ENCODE peak calls at places on chromosomes 2 and 18, in four cellular contexts. One of them, this sample, is unnamed.
A peak's percentile ranks its signal among the peaks of the same experiment; 100 is the strongest.

GRCh38 chr2:218806346-218806978 is 24.5 kb downstream of the CYP27A1 start:
- DNase-seq in MM.1S: no peak
- DNase-seq in neuronal stem cell: no peak
- DNase-seq in CD8-positive, alpha-beta T cell: no peak
- DNase-seq in this sample: peak; percentile 44

GRCh38 chr18:78918707-78919106 is 60.9 kb upstream of the SALL3 start:
- DNase-seq in MM.1S: no peak
- DNase-seq in neuronal stem cell: no peak
- DNase-seq in CD8-positive, alpha-beta T cell: no peak
- DNase-seq in this sample: no peak

GRCh38 chr2:214310319-214310718 is 100.5 kb upstream of the VWC2L start:
- DNase-seq in MM.1S: peak; percentile 21
- DNase-seq in neuronal stem cell: no peak
- DNase-seq in CD8-positive, alpha-beta T cell: no peak
- DNase-seq in this sample: no peak

GRCh38 chr2:48530033-48530804 is at the start of gene STON1:
- DNase-seq in MM.1S: no peak
- DNase-seq in neuronal stem cell: peak; percentile 45
- DNase-seq in CD8-positive, alpha-beta T cell: peak; percentile 13
- DNase-seq in this sample: peak; percentile 43

GRCh38 chr18:13107074-13107473 is 111.5 kb upstream of the LDLRAD4 start:
- DNase-seq in MM.1S: no peak
- DNase-seq in neuronal stem cell: no peak
- DNase-seq in CD8-positive, alpha-beta T cell: no peak
- DNase-seq in this sample: no peak

GRCh38 chr2:131104487-131105155 is 515 bp upstream of the PLEKHB2 start:
- DNase-seq in MM.1S: peak; percentile 84
- DNase-seq in neuronal stem cell: no peak
- DNase-seq in CD8-positive, alpha-beta T cell: peak; percentile 11
- DNase-seq in this sample: peak; percentile 92

GRCh38 chr2:3619033-3619432 is 24.1 kb downstream of the COLEC11 start:
- DNase-seq in MM.1S: no peak
- DNase-seq in neuronal stem cell: no peak
- DNase-seq in CD8-positive, alpha-beta T cell: no peak
- DNase-seq in this sample: no peak

GRCh38 chr18:75977069-75977468 is 518.0 kb downstream of the ZNF516 start:
- DNase-seq in MM.1S: no peak
- DNase-seq in neuronal stem cell: no peak
- DNase-seq in CD8-positive, alpha-beta T cell: no peak
- DNase-seq in this sample: no peak

GRCh38 chr2:99831772-99832171 is 310.6 kb downstream of the AFF3 start:
- DNase-seq in MM.1S: no peak
- DNase-seq in neuronal stem cell: no peak
- DNase-seq in CD8-positive, alpha-beta T cell: no peak
- DNase-seq in this sample: no peak

GRCh38 chr2:200447139-200447855 is 62.6 kb downstream of the KCTD18 start:
- DNase-seq in MM.1S: no peak
- DNase-seq in neuronal stem cell: no peak
- DNase-seq in CD8-positive, alpha-beta T cell: no peak
- DNase-seq in this sample: no peak

GRCh38 chr2:185618630-185619029 is 120.0 kb upstream of the FSIP2 start:
- DNase-seq in MM.1S: no peak
- DNase-seq in neuronal stem cell: no peak
- DNase-seq in CD8-positive, alpha-beta T cell: no peak
- DNase-seq in this sample: no peak

DNA sequence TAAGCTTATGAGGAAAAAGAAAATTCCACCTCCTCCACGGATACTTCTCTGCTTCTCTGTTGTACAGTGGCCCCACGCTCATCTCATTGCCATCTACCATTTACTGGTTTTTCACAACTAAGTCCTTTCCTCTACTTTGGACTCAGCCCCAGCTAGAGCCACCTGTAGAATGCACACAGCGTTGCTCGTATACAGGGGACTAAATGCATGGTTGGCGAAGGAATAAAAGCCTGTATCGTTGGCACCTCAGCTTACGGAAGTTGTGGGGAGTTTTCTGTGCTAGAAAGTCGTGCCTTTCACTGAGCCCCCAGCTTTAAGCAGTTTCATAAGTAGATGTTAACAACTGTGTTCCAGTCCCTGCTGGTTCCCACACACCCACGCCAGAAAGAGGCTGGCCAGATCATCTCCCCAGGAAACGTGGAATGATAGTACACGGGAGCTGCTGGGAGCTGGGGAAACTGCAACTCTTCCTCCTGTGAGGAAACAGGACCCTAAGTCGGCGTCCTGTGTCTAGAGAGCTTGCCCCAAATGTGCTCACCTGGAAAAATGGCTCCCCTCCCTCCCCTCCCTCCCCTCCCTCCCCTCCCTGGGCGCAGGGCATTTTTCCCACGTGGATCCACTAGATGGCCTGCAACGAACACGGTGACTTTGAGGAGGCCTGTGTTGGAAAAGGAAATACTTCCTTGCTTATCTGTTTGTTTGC is 43.7 kb upstream of the RFX8 start:
- DNase-seq in MM.1S: no peak
- DNase-seq in neuronal stem cell: peak; percentile 11
- DNase-seq in CD8-positive, alpha-beta T cell: no peak
- DNase-seq in this sample: no peak
- H3K4me3 ChIP-seq in MM.1S: no peak overlapping the region
- H3K4me3 ChIP-seq in neuronal stem cell: no peak overlapping the region
- H3K4me3 ChIP-seq in CD8-positive, alpha-beta T cell: no peak overlapping the region
- H3K4me3 ChIP-seq in this sample: no peak overlapping the region

DNA sequence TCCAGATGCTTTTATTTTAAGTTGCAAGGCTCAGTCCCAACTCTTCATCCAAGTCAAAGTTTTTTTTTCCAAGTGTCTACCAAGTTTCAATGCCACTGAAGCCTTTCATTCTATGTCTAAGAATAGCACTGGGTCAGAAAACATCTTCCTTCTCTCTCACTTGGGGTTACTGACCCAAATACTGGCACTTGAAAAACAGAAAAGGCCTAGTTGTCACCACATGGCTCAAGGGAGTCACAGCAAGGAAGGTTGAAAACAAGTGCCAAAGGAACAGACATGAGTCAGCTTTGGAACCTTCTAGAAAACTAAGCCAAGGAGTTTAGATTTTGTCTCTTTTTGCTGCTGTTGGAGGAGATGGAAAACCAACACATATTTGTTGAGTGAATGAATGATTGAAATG is 146.5 kb downstream of the COPS8 start:
- DNase-seq in MM.1S: no peak
- DNase-seq in neuronal stem cell: no peak
- DNase-seq in CD8-positive, alpha-beta T cell: no peak
- DNase-seq in this sample: no peak
- H3K27ac ChIP-seq in MM.1S: no peak overlapping the region
- H3K27ac ChIP-seq in neuronal stem cell: no peak overlapping the region
- H3K27ac ChIP-seq in CD8-positive, alpha-beta T cell: no peak overlapping the region
- H3K27ac ChIP-seq in this sample: no peak overlapping the region

DNA sequence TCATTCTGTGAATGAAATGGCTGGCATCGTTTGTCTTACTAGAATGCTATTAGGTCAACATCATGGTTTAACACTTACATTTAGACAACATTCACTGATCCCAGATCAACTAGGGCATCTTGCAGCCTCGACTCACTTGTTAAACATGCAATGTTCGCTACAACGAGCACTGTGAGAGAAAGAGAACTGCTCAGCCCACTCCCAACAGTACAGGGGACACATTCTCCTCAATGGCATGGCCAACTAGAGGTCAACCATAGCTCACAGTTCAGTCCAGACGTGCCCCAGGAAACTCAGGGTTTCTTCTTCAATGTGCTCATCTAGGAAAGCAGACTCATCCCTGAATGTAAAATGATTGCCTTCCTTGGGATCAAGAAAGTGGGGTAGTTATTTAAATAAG is 5.9 kb downstream of the WIPF1 start:
- DNase-seq in MM.1S: no peak
- DNase-seq in neuronal stem cell: no peak
- DNase-seq in CD8-positive, alpha-beta T cell: no peak
- DNase-seq in this sample: no peak
- H3K4me3 ChIP-seq in MM.1S: no peak overlapping the region
- H3K4me3 ChIP-seq in neuronal stem cell: no peak overlapping the region
- H3K4me3 ChIP-seq in CD8-positive, alpha-beta T cell: peak overlapping the region; percentile 30
- H3K4me3 ChIP-seq in this sample: no peak overlapping the region

GRCh38 chr2:81648370-81648769 is 1343.8 kb upstream of the LRRTM1 start:
- DNase-seq in MM.1S: no peak
- DNase-seq in neuronal stem cell: no peak
- DNase-seq in CD8-positive, alpha-beta T cell: no peak
- DNase-seq in this sample: no peak

GRCh38 chr2:81647715-81648114 is 1343.2 kb upstream of the LRRTM1 start:
- DNase-seq in MM.1S: no peak
- DNase-seq in neuronal stem cell: no peak
- DNase-seq in CD8-positive, alpha-beta T cell: no peak
- DNase-seq in this sample: no peak

GRCh38 chr2:81645750-81646301 is 1341.3 kb upstream of the LRRTM1 start:
- DNase-seq in MM.1S: no peak
- DNase-seq in neuronal stem cell: no peak
- DNase-seq in CD8-positive, alpha-beta T cell: no peak
- DNase-seq in this sample: no peak

DNA sequence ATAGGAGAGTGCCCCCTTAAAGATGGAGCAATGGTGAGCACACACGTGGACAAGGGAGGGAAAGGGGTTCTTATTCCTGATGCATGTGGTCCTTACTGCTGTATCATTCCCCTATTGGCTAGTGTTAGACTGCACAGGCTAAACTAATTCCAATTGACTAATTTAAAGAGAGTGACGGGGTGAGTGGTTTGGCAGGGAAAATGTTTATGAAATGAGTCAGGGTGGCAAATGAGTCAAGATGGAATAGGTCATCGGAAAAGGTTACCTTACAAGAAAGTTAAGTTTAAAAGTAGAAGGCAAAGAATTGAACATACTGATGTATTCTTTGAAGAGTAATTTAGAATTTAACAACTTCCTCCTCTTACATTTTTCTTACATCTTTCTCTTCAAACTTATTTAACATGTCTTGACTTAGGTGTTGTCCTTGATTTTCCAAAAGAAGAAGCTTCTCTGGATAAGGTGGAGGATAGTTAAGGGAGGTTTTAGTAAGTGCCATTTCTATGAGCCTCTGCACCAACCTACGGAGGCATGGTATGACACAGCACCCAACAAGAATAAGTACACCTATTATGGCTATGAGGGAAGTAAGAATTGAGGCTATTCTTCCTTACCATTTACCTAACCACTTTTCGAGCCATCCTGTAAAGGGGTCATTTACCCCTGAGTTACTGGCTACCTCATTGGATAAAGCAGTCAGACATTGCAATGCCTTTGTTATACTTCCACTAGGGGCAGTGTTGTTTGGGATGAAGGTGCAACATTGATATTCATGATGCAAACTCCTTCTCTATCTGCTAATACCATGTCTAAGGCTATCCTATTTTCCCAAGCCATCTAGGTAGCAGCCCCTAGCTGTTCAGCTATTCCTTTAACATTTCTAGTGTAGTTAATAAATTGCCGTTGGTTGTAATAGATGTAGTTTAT is 1345.8 kb upstream of the LRRTM1 start:
- DNase-seq in MM.1S: no peak
- DNase-seq in neuronal stem cell: no peak
- DNase-seq in CD8-positive, alpha-beta T cell: no peak
- DNase-seq in this sample: no peak
- H3K27ac ChIP-seq in MM.1S: no peak overlapping the region
- H3K27ac ChIP-seq in neuronal stem cell: no peak overlapping the region
- H3K27ac ChIP-seq in CD8-positive, alpha-beta T cell: no peak overlapping the region
- H3K27ac ChIP-seq in this sample: no peak overlapping the region

DNA sequence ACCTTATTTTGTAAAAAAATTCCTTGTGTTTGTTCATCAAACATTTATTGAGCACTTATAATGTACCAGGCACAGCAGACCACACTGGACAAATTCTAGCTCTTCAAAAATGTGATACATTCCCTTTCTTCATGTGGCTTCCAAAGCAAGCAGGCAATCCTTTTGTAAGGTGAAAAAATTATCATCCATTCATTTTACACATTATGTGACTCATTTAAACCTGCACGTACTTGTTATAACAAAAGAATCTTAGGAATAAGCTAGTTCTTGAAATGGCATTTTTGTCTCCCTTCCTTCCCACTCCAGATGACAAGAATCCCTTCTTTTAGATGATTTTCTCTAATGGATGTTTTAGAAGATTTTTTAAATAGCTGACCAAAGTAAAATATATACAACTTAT is 104.6 kb downstream of the KLF7 start:
- DNase-seq in MM.1S: no peak
- DNase-seq in neuronal stem cell: no peak
- DNase-seq in CD8-positive, alpha-beta T cell: no peak
- DNase-seq in this sample: no peak
- H3K4me3 ChIP-seq in MM.1S: no peak overlapping the region
- H3K4me3 ChIP-seq in neuronal stem cell: no peak overlapping the region
- H3K4me3 ChIP-seq in CD8-positive, alpha-beta T cell: no peak overlapping the region
- H3K4me3 ChIP-seq in this sample: no peak overlapping the region

DNA sequence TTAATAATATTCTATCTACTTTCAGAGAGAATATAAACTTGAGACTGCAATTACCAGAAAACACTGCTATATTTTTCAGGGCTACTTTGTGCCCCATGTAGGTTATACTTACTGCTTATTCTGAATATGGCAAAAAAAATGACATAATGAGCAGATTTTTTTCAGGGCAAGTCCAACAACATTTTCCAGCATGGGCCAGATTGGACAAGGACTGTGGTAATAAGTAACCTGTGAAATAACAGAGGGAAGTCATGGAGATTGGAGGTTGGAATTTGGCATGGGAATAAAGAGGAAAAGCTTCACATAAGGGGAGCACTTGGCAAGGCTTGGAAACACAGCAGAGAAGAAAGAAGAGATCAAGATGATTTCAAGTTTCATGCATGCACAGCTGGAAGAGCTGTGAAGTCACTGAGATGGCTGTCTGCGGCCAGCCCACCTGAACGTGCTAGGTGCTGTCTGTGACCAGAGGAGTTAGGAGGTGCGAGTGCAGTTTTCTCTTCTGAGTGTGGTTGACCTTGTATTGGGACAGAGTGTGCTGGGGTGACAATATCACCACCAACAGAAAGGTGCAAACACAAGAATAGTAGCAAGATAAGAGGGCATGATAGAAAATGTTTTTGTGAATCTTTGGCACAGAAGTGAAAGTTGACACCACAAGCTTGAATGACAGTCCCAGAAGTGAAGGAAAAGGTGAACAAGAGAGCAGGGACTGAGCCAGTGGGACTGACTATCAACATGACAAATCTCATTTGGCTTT is 71.1 kb upstream of the DSC1 start:
- DNase-seq in MM.1S: no peak
- DNase-seq in neuronal stem cell: no peak
- DNase-seq in CD8-positive, alpha-beta T cell: no peak
- DNase-seq in this sample: peak; percentile 78
- H3K27ac ChIP-seq in MM.1S: no peak overlapping the region
- H3K27ac ChIP-seq in neuronal stem cell: no peak overlapping the region
- H3K27ac ChIP-seq in CD8-positive, alpha-beta T cell: no peak overlapping the region
- H3K27ac ChIP-seq in this sample: peak overlapping the region; percentile 85

DNA sequence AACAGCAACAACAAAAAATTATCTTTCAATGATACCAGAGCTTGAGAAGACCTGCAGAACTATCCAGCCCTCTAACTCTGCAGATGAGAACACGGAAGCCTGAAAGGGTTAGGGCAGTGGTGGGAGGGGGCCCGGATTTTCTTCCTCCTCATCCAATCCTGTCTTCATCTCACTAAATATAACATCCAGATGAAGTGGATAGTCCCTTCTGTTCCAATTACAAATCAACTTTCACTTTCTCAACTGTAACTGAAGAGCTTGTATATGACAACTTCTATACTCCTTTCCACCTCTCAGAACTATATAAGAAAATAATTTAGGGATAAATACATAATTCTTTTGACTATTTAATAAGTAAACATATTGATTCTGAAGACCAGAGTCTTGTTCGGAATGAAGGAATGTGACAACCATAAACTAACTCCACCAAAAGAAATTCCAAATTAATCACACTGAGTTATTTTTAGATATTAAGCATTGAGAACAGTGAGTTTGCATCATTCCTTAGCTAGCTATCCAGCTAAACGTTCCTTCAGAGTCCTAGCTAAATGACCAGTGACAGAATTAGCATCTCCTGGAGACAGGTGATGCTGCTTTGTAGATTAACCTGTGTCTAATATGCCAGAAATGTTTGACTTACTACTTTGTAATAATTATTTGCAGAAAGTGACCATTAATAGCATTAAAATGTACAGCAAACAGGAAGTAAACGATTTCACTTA is 32.7 kb downstream of the SFT2D3 start:
- DNase-seq in MM.1S: no peak
- DNase-seq in neuronal stem cell: no peak
- DNase-seq in CD8-positive, alpha-beta T cell: no peak
- DNase-seq in this sample: no peak
- H3K4me3 ChIP-seq in MM.1S: no peak overlapping the region
- H3K4me3 ChIP-seq in neuronal stem cell: no peak overlapping the region
- H3K4me3 ChIP-seq in CD8-positive, alpha-beta T cell: no peak overlapping the region
- H3K4me3 ChIP-seq in this sample: no peak overlapping the region